ENCODE peak calls at places on chromosomes 1 and 21, in ten cellular contexts. One of them, this sample, is unnamed. For H3K27me3, the result is how much of the 10 kb centered on the place peaks cover.

GRCh38 chr1:220879509-220880366 is 495 bp downstream of the HLX start:
- DNase-seq in prostate gland: no peak
- DNase-seq in PC-3: peak
- DNase-seq in RWPE2: no peak
- DNase-seq in WERI-Rb-1: peak
- DNase-seq in ovary: peak
- DNase-seq in neuronal stem cell: no peak
- DNase-seq in fibroblast of lung: peak
- DNase-seq in suprapubic skin: no peak
- DNase-seq in colonic mucosa: no peak
- DNase-seq in this sample: peak

GRCh38 chr21:14482165-14482564 is 64.0 kb downstream of the SAMSN1 start:
- DNase-seq in WERI-Rb-1: no peak
- DNase-seq in ovary: no peak
- DNase-seq in colonic mucosa: no peak
- DNase-seq in prostate gland: no peak
- DNase-seq in PC-3: no peak
- DNase-seq in RWPE2: no peak
- DNase-seq in neuronal stem cell: no peak
- DNase-seq in suprapubic skin: no peak
- DNase-seq in fibroblast of lung: no peak
- DNase-seq in this sample: no peak

GRCh38 chr1:56577859-56578663 is 1.3 kb downstream of the PLPP3 start:
- DNase-seq in RWPE2: peak
- DNase-seq in suprapubic skin: peak
- DNase-seq in PC-3: peak
- DNase-seq in colonic mucosa: peak
- DNase-seq in prostate gland: peak
- DNase-seq in fibroblast of lung: peak
- DNase-seq in WERI-Rb-1: peak
- DNase-seq in ovary: peak
- DNase-seq in neuronal stem cell: no peak
- DNase-seq in this sample: peak

GRCh38 chr1:173383341-173383740 is 93.8 kb upstream of the PRDX6 start:
- DNase-seq in neuronal stem cell: no peak
- DNase-seq in suprapubic skin: no peak
- DNase-seq in WERI-Rb-1: no peak
- DNase-seq in colonic mucosa: no peak
- DNase-seq in RWPE2: no peak
- DNase-seq in prostate gland: no peak
- DNase-seq in ovary: no peak
- DNase-seq in fibroblast of lung: no peak
- DNase-seq in PC-3: no peak
- DNase-seq in this sample: no peak

GRCh38 chr1:101964708-101965107 is 32.0 kb downstream of the OLFM3 start:
- DNase-seq in prostate gland: no peak
- DNase-seq in WERI-Rb-1: no peak
- DNase-seq in PC-3: no peak
- DNase-seq in ovary: no peak
- DNase-seq in fibroblast of lung: no peak
- DNase-seq in RWPE2: no peak
- DNase-seq in suprapubic skin: no peak
- DNase-seq in neuronal stem cell: no peak
- DNase-seq in colonic mucosa: no peak
- DNase-seq in this sample: no peak

GRCh38 chr1:87872189-87872588 is 543.5 kb downstream of the LMO4 start:
- DNase-seq in neuronal stem cell: no peak
- DNase-seq in colonic mucosa: no peak
- DNase-seq in RWPE2: no peak
- DNase-seq in WERI-Rb-1: no peak
- DNase-seq in fibroblast of lung: no peak
- DNase-seq in PC-3: no peak
- DNase-seq in suprapubic skin: no peak
- DNase-seq in ovary: no peak
- DNase-seq in prostate gland: no peak
- DNase-seq in this sample: no peak

GRCh38 chr1:145962157-145963102 is 1.9 kb downstream of the ANKRD34A start:
- DNase-seq in ovary: peak
- DNase-seq in fibroblast of lung: no peak
- DNase-seq in WERI-Rb-1: peak
- DNase-seq in prostate gland: peak
- DNase-seq in PC-3: peak
- DNase-seq in neuronal stem cell: no peak
- DNase-seq in colonic mucosa: no peak
- DNase-seq in suprapubic skin: no peak
- DNase-seq in RWPE2: peak
- DNase-seq in this sample: peak

GRCh38 chr1:1319646-1319941 is 4.9 kb downstream of the INTS11 start:
- DNase-seq in RWPE2: no peak
- DNase-seq in prostate gland: no peak
- DNase-seq in fibroblast of lung: no peak
- DNase-seq in colonic mucosa: no peak
- DNase-seq in ovary: no peak
- DNase-seq in WERI-Rb-1: no peak
- DNase-seq in PC-3: no peak
- DNase-seq in neuronal stem cell: no peak
- DNase-seq in suprapubic skin: no peak
- DNase-seq in this sample: no peak

GRCh38 chr1:234477373-234478151 is 1.4 kb downstream of the TARBP1 start:
- DNase-seq in neuronal stem cell: peak
- DNase-seq in colonic mucosa: no peak
- DNase-seq in PC-3: no peak
- DNase-seq in fibroblast of lung: no peak
- DNase-seq in RWPE2: no peak
- DNase-seq in suprapubic skin: no peak
- DNase-seq in WERI-Rb-1: no peak
- DNase-seq in prostate gland: no peak
- DNase-seq in ovary: no peak
- DNase-seq in this sample: no peak

GRCh38 chr1:234479866-234480265 is 887 bp upstream of the TARBP1 start:
- DNase-seq in WERI-Rb-1: no peak
- DNase-seq in neuronal stem cell: no peak
- DNase-seq in RWPE2: no peak
- DNase-seq in suprapubic skin: no peak
- DNase-seq in colonic mucosa: no peak
- DNase-seq in ovary: no peak
- DNase-seq in fibroblast of lung: no peak
- DNase-seq in prostate gland: no peak
- DNase-seq in PC-3: no peak
- DNase-seq in this sample: no peak

GRCh38 chr1:234478481-234479309 is at the start of gene TARBP1:
- DNase-seq in prostate gland: peak
- DNase-seq in RWPE2: no peak
- DNase-seq in fibroblast of lung: peak
- DNase-seq in PC-3: peak
- DNase-seq in WERI-Rb-1: peak
- DNase-seq in neuronal stem cell: peak
- DNase-seq in suprapubic skin: no peak
- DNase-seq in colonic mucosa: peak
- DNase-seq in ovary: peak
- DNase-seq in this sample: peak

GRCh38 chr1:234478152-234478480 is 863 bp downstream of the TARBP1 start:
- DNase-seq in colonic mucosa: peak
- DNase-seq in prostate gland: peak
- DNase-seq in RWPE2: no peak
- DNase-seq in PC-3: peak
- DNase-seq in neuronal stem cell: no peak
- DNase-seq in suprapubic skin: no peak
- DNase-seq in WERI-Rb-1: peak
- DNase-seq in fibroblast of lung: peak
- DNase-seq in ovary: no peak
- DNase-seq in this sample: peak

GRCh38 chr1:234479310-234479559 is 256 bp upstream of the TARBP1 start:
- DNase-seq in PC-3: no peak
- DNase-seq in prostate gland: no peak
- DNase-seq in fibroblast of lung: no peak
- DNase-seq in neuronal stem cell: no peak
- DNase-seq in RWPE2: no peak
- DNase-seq in suprapubic skin: no peak
- DNase-seq in ovary: no peak
- DNase-seq in WERI-Rb-1: no peak
- DNase-seq in colonic mucosa: no peak
- DNase-seq in this sample: no peak
- H3K4me3 ChIP-seq in PC-3: peak
- H3K4me3 ChIP-seq in prostate gland: peak
- H3K4me3 ChIP-seq in fibroblast of lung: peak
- H3K4me3 ChIP-seq in neuronal stem cell: peak
- H3K4me3 ChIP-seq in RWPE2: peak
- H3K4me3 ChIP-seq in suprapubic skin: peak
- H3K4me3 ChIP-seq in ovary: peak
- H3K4me3 ChIP-seq in WERI-Rb-1: peak
- H3K4me3 ChIP-seq in colonic mucosa: peak
- H3K4me3 ChIP-seq in this sample: no peak

GRCh38 chr1:194331758-194332157 is 1145.3 kb upstream of the B3GALT2 start:
- DNase-seq in WERI-Rb-1: no peak
- DNase-seq in PC-3: no peak
- DNase-seq in fibroblast of lung: peak
- DNase-seq in suprapubic skin: no peak
- DNase-seq in neuronal stem cell: no peak
- DNase-seq in prostate gland: no peak
- DNase-seq in colonic mucosa: no peak
- DNase-seq in RWPE2: no peak
- DNase-seq in ovary: no peak
- DNase-seq in this sample: no peak

GRCh38 chr1:194338241-194338948 is 1152.0 kb upstream of the B3GALT2 start:
- DNase-seq in WERI-Rb-1: no peak
- DNase-seq in colonic mucosa: no peak
- DNase-seq in neuronal stem cell: no peak
- DNase-seq in prostate gland: no peak
- DNase-seq in RWPE2: no peak
- DNase-seq in suprapubic skin: no peak
- DNase-seq in ovary: no peak
- DNase-seq in fibroblast of lung: peak
- DNase-seq in PC-3: peak
- DNase-seq in this sample: no peak

DNA sequence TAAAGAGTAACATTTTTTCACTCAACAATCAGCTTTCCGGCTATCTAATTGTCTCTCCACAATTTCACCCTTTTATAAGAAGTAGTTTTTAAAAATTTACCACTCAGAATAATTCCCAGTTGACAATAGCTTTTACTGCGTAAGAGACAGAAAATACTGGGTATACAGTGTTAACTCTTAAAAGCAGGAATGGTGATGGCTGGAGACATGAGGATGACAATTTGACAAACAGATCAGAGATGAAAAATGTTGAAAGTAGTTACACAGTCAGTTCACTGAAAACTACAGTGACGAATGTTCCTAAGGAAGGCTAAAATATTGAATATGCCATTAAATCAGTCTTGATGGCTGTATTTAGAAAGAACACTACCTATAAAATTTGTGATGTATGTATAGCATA is 1146.8 kb upstream of the B3GALT2 start:
- DNase-seq in WERI-Rb-1: no peak
- DNase-seq in RWPE2: no peak
- DNase-seq in fibroblast of lung: no peak
- DNase-seq in PC-3: no peak
- DNase-seq in ovary: no peak
- DNase-seq in suprapubic skin: no peak
- DNase-seq in neuronal stem cell: no peak
- DNase-seq in prostate gland: no peak
- DNase-seq in colonic mucosa: no peak
- DNase-seq in this sample: no peak
- H3K27me3 ChIP-seq in WERI-Rb-1: under half
- H3K27me3 ChIP-seq in RWPE2: under half
- H3K27me3 ChIP-seq in fibroblast of lung: under half
- H3K27me3 ChIP-seq in PC-3: under half
- H3K27me3 ChIP-seq in ovary: under half
- H3K27me3 ChIP-seq in suprapubic skin: under half
- H3K27me3 ChIP-seq in neuronal stem cell: under half
- H3K27me3 ChIP-seq in prostate gland: under half
- H3K27me3 ChIP-seq in colonic mucosa: under half
- H3K27me3 ChIP-seq in this sample: under half

DNA sequence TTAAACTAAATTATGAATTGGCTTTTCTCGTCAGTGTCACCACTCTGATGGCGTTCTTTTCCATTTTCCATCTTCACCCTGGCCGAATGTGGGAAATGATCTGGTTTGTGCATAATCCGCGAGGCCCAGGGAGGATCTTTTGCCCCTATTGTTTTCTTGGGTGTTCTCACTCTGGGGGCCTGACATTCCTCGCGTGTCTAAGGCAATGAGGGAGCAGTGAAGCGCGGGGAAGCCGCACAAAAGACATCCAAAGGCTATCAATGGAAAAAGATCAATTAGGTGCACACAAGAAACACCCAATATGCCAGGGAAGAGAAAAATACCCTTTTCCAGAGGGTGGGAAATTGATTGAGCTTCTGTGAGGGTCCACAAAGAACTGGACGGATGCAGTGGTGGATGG is 966 bp upstream of the C1orf21 start:
- DNase-seq in suprapubic skin: no peak
- DNase-seq in fibroblast of lung: no peak
- DNase-seq in prostate gland: no peak
- DNase-seq in ovary: no peak
- DNase-seq in RWPE2: no peak
- DNase-seq in colonic mucosa: no peak
- DNase-seq in WERI-Rb-1: no peak
- DNase-seq in PC-3: no peak
- DNase-seq in neuronal stem cell: no peak
- DNase-seq in this sample: no peak
- H3K4me3 ChIP-seq in suprapubic skin: peak
- H3K4me3 ChIP-seq in fibroblast of lung: peak
- H3K4me3 ChIP-seq in prostate gland: peak
- H3K4me3 ChIP-seq in ovary: peak
- H3K4me3 ChIP-seq in RWPE2: peak
- H3K4me3 ChIP-seq in colonic mucosa: peak
- H3K4me3 ChIP-seq in WERI-Rb-1: peak
- H3K4me3 ChIP-seq in PC-3: peak
- H3K4me3 ChIP-seq in neuronal stem cell: peak
- H3K4me3 ChIP-seq in this sample: peak

GRCh38 chr21:44723177-44724131 is 12.1 kb upstream of the TSPEAR start:
- DNase-seq in prostate gland: no peak
- DNase-seq in colonic mucosa: no peak
- DNase-seq in PC-3: no peak
- DNase-seq in suprapubic skin: peak
- DNase-seq in WERI-Rb-1: no peak
- DNase-seq in ovary: no peak
- DNase-seq in fibroblast of lung: no peak
- DNase-seq in neuronal stem cell: no peak
- DNase-seq in RWPE2: no peak
- DNase-seq in this sample: peak

GRCh38 chr21:44718571-44718970 is 7.2 kb upstream of the TSPEAR start:
- DNase-seq in colonic mucosa: no peak
- DNase-seq in WERI-Rb-1: no peak
- DNase-seq in neuronal stem cell: no peak
- DNase-seq in PC-3: no peak
- DNase-seq in ovary: no peak
- DNase-seq in prostate gland: no peak
- DNase-seq in RWPE2: no peak
- DNase-seq in suprapubic skin: no peak
- DNase-seq in fibroblast of lung: no peak
- DNase-seq in this sample: peak

GRCh38 chr21:44722701-44723100 is 11.3 kb upstream of the TSPEAR start:
- DNase-seq in RWPE2: no peak
- DNase-seq in colonic mucosa: no peak
- DNase-seq in ovary: no peak
- DNase-seq in WERI-Rb-1: no peak
- DNase-seq in neuronal stem cell: no peak
- DNase-seq in PC-3: no peak
- DNase-seq in prostate gland: no peak
- DNase-seq in fibroblast of lung: no peak
- DNase-seq in suprapubic skin: peak
- DNase-seq in this sample: peak

GRCh38 chr21:44724166-44724565 is 12.8 kb upstream of the TSPEAR start:
- DNase-seq in WERI-Rb-1: no peak
- DNase-seq in fibroblast of lung: no peak
- DNase-seq in colonic mucosa: no peak
- DNase-seq in suprapubic skin: peak
- DNase-seq in PC-3: no peak
- DNase-seq in neuronal stem cell: no peak
- DNase-seq in ovary: no peak
- DNase-seq in prostate gland: no peak
- DNase-seq in RWPE2: no peak
- DNase-seq in this sample: no peak

DNA sequence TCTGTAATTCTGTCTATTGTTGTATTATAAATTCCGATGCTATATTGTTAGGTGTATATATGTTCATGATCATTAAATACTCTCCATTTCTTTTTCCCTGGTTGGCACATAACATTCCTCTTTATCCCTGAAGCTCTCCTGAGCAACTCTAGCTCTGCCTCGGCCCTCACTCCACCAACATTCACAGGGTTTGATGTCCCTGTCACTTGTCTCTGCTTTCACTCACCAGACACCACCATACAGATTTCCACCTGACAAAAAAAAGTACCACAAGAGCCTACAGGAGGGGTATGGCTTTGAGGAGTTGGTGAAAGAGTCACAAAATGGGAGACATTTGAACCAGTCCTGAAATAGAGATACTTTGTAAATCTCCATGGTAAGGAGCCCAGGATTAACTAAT is 8.8 kb upstream of the TSPEAR start:
- DNase-seq in fibroblast of lung: no peak
- DNase-seq in RWPE2: no peak
- DNase-seq in PC-3: no peak
- DNase-seq in ovary: no peak
- DNase-seq in neuronal stem cell: no peak
- DNase-seq in colonic mucosa: no peak
- DNase-seq in suprapubic skin: no peak
- DNase-seq in WERI-Rb-1: no peak
- DNase-seq in prostate gland: no peak
- DNase-seq in this sample: no peak
- H3K27me3 ChIP-seq in fibroblast of lung: under half
- H3K27me3 ChIP-seq in RWPE2: half or more
- H3K27me3 ChIP-seq in PC-3: under half
- H3K27me3 ChIP-seq in ovary: under half
- H3K27me3 ChIP-seq in neuronal stem cell: under half
- H3K27me3 ChIP-seq in colonic mucosa: under half
- H3K27me3 ChIP-seq in suprapubic skin: under half
- H3K27me3 ChIP-seq in WERI-Rb-1: under half
- H3K27me3 ChIP-seq in prostate gland: under half
- H3K27me3 ChIP-seq in this sample: under half

This sample was measured in H7.